ENCODE peak calls at places on chromosomes 12 and 14, in five cellular contexts. C, M, L, V and E are unnamed samples.

GRCh38 chr12:84986586-84986985 is 49.5 kb downstream of the TSPAN19 start:
- DNase-seq in C (no peak), M (no peak), L (no peak), V (peak; percentile 2), E (no peak)

GRCh38 chr12:118874698-118875548 is 106.4 kb upstream of the SRRM4 start:
- DNase-seq in C (no peak), M (no peak), L (peak; percentile 62), V (peak; percentile 83), E (no peak)

GRCh38 chr14:95931384-95931783 is 54.8 kb downstream of the TUNAR start:
- DNase-seq in C (no peak), M (no peak), L (no peak), V (no peak), E (no peak)

GRCh38 chr14:91250912-91251311 is 6.4 kb upstream of the GPR68 start:
- DNase-seq in C (no peak), M (no peak), L (peak; percentile 44), V (peak; percentile 64), E (no peak)

GRCh38 chr12:34402228-34402898 is 380.1 kb downstream of the ALG10 start:
- DNase-seq in C (peak; percentile 15), M (peak; percentile 16), L (no peak), V (no peak), E (no peak)

GRCh38 chr12:110717037-110717436 is 25.7 kb downstream of the PPP1CC start:
- DNase-seq in C (no peak), M (no peak), L (no peak), V (no peak), E (no peak)

GRCh38 chr14:62269204-62269603 is 507.0 kb downstream of the SNAPC1 start:
- DNase-seq in C (no peak), M (no peak), L (no peak), V (no peak), E (no peak)

GRCh38 chr14:22472935-22473854 is 115.8 kb downstream of the DAD1 start:
- DNase-seq in C (no peak), M (no peak), L (no peak), V (no peak), E (no peak)

GRCh38 chr12:116217045-116217444 is 60.4 kb downstream of the MED13L start:
- DNase-seq in C (no peak), M (no peak), L (no peak), V (no peak), E (no peak)

GRCh38 chr12:70040141-70040540 is 203.1 kb upstream of the CNOT2 start:
- DNase-seq in C (no peak), M (no peak), L (no peak), V (no peak), E (no peak)

GRCh38 chr12:105053116-105053572 is 31.1 kb downstream of the ALDH1L2 start:
- DNase-seq in C (peak; percentile 64), M (peak; percentile 70), L (peak; percentile 86), V (peak; percentile 82), E (peak; percentile 71)

GRCh38 chr12:4938900-4939299 is 29.2 kb downstream of the KCNA1 start:
- DNase-seq in C (no peak), M (no peak), L (no peak), V (no peak), E (no peak)

GRCh38 chr12:15278816-15279658 is 43.3 kb upstream of the PTPRO start:
- DNase-seq in C (peak; percentile 89), M (peak; percentile 87), L (peak; percentile 76), V (peak; percentile 53), E (no peak)

GRCh38 chr12:100926669-100927248 is 132.2 kb downstream of the ANO4 start:
- DNase-seq in C (no peak), M (no peak), L (no peak), V (no peak), E (no peak)

GRCh38 chr12:124531281-124531745 is 36.1 kb downstream of the NCOR2 start:
- DNase-seq in C (peak; percentile 62), M (no peak), L (no peak), V (peak; percentile 22), E (no peak)

GRCh38 chr12:21509768-21510167 is 8.2 kb downstream of the GOLT1B start:
- DNase-seq in C (no peak), M (no peak), L (no peak), V (no peak), E (no peak)

GRCh38 chr12:30696486-30696885 is 817 bp upstream of the IPO8 start:
- DNase-seq in C (no peak), M (no peak), L (no peak), V (no peak), E (no peak)